ENCODE peak calls at places on chromosomes 11 and 22, in four cellular contexts. X, M, I and U are unnamed samples. For H3K4me1, the result is how much of the 10 kb centered on the place peaks cover.

GRCh38 chr11:73162196-73162740 is 20.1 kb upstream of the FCHSD2 start:
- DNase-seq in I (no peak), M (no peak), X (no peak), U (no peak)

GRCh38 chr11:31327417-31327816 is 42.1 kb downstream of the DCDC1 start:
- DNase-seq in X (no peak), I (no peak), M (no peak), U (no peak)

GRCh38 chr11:77197626-77198320 is 69.7 kb downstream of the MYO7A start:
- DNase-seq in X (no peak), M (no peak), I (peak), U (no peak)

GRCh38 chr11:64180871-64181270 is 5.1 kb upstream of the STIP1 start:
- DNase-seq in M (no peak), X (no peak), I (no peak), U (no peak)

GRCh38 chr11:3021125-3021524 is 29.0 kb upstream of the NAP1L4 start:
- DNase-seq in I (no peak), X (peak), M (no peak), U (peak)

GRCh38 chr11:72225411-72225951 is 914 bp downstream of the INPPL1 start:
- DNase-seq in I (no peak), X (peak), M (no peak), U (peak)

GRCh38 chr22:26172389-26172990 is 3.2 kb downstream of the SEZ6L start:
- DNase-seq in I (no peak), M (no peak), X (peak), U (peak)

GRCh38 chr22:36971305-36971704 is 47.9 kb downstream of the TST start:
- DNase-seq in X (no peak), M (no peak), I (no peak), U (no peak)

GRCh38 chr11:45023065-45023365 is 72.3 kb upstream of the TP53I11 start:
- DNase-seq in X (no peak), I (no peak), M (no peak), U (no peak)

GRCh38 chr11:133619973-133620372 is 87.7 kb upstream of the OPCML start:
- DNase-seq in X (no peak), M (no peak), I (no peak), U (no peak)

GRCh38 chr22:19177164-19178064 is 1.1 kb downstream of the SLC25A1 start:
- DNase-seq in M (no peak), X (no peak), I (no peak), U (no peak)

GRCh38 chr11:47099213-47099917 is 77.3 kb downstream of the ARFGAP2 start:
- DNase-seq in I (no peak), X (no peak), M (no peak), U (no peak)

GRCh38 chr22:49419661-49420060 is 408.0 kb downstream of the BRD1 start:
- DNase-seq in M (no peak), X (no peak), I (no peak), U (no peak)

DNA sequence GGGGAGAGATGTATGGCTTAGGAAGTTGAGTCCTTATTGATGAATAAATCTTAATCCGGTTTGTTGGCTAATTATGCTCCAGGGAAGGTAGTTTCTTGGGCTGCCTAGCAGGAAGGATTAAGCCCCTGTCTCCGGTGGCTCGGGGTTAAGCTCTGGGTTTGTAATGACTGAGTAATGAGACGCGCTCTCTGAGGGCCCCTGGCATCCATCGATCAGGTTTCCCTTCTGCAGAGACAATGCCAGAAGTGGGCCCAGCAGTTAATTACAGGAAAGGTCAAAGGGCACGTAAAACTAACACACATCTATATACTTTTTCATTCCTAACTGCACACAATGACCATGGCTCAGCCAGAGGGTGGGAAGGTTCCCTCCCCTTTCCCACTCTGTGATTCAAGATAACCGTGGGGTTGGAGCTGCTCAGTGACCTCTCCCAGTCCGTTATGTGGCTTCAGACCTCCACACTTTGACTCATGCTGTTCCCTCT is 16.8 kb downstream of the SCUBE1 start:
- DNase-seq in M (no peak), X (no peak), I (no peak), U (no peak)
- H3K4me1 ChIP-seq in M (under half), X (under half), I (under half), U (under half)

DNA sequence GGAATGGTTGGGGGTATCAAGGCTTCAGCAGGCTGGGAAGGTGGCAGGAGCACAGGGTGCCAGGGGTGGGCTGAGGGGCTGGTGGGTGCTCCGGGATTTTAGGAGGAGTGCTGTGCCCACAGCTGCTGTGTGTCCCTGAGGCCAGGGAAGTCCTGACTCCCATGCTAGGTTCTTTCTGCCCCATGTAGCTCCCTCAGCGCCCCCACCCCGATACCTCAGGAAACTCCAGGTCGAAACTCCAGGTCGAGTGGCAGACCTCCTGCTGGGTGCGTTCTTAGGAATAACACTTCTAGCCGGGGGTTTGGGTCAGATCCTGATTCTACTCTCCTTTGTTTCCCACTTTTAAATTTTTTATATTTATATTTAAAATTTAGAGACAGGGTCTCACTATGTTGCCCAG is 8.3 kb downstream of the AP2A2 start:
- DNase-seq in M (no peak), X (no peak), I (peak), U (no peak)
- H3K27ac ChIP-seq in M (no peak), X (no peak), I (peak), U (no peak)

GRCh38 chr11:5103066-5103465 is 33.7 kb downstream of the OR52E1 start:
- DNase-seq in I (no peak), X (no peak), M (no peak), U (no peak)
- H3K4me1 ChIP-seq in I (under half), X (under half), M (under half), U (under half)

DNA sequence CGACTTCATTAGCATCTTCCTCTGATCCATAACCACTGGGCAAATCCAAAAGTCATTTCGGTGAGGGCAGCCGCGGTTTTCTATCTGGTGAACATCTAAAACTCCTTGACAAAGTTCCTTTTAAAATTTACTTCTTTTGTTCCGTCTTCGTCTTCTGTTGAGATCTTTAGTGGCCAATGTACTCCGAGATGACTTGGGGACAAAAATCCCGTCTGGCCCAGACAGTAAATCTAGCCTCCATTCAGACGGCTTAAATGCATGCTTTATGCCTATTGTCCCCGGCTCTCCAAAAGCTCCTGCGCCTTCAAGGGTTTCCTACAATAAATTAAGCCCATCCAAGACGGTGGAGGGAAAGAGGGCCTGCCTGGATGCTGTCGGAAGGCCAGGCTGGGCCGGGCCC is 59.8 kb upstream of the MYEOV start:
- DNase-seq in M (no peak), I (no peak), X (peak), U (no peak)
- H3K27ac ChIP-seq in M (no peak), I (no peak), X (no peak), U (no peak)

GRCh38 chr11:68343761-68344256 is 31.4 kb downstream of the LRP5 start:
- DNase-seq in X (no peak), M (no peak), I (no peak), U (peak)
- H3K4me1 ChIP-seq in X (under half), M (under half), I (half or more), U (under half)

GRCh38 chr11:123547180-123547579 is 107.2 kb downstream of the SCN3B start:
- DNase-seq in I (no peak), X (no peak), M (no peak), U (no peak)

GRCh38 chr11:123543796-123544195 is 110.6 kb downstream of the SCN3B start:
- DNase-seq in I (no peak), X (no peak), M (no peak), U (no peak)

GRCh38 chr11:123546515-123546914 is 107.9 kb downstream of the SCN3B start:
- DNase-seq in X (no peak), M (no peak), I (no peak), U (no peak)

GRCh38 chr11:123545726-123546125 is 108.7 kb downstream of the SCN3B start:
- DNase-seq in X (no peak), I (no peak), M (no peak), U (no peak)

GRCh38 chr11:123544631-123545375 is 109.6 kb downstream of the SCN3B start:
- DNase-seq in X (no peak), M (no peak), I (no peak), U (no peak)
- H3K27ac ChIP-seq in X (no peak), M (no peak), I (peak), U (no peak)

GRCh38 chr11:68332186-68332585 is 19.8 kb downstream of the LRP5 start:
- DNase-seq in M (no peak), X (no peak), I (no peak), U (no peak)
- H3K4me1 ChIP-seq in M (under half), X (under half), I (half or more), U (under half)

GRCh38 chr11:10622957-10623787 is 54.7 kb upstream of the LYVE1 start:
- DNase-seq in X (no peak), M (no peak), I (peak), U (peak)

GRCh38 chr11:10623797-10624761 is 55.6 kb upstream of the LYVE1 start:
- DNase-seq in M (no peak), I (no peak), X (peak), U (no peak)

GRCh38 chr11:10625281-10625981 is 57.0 kb upstream of the LYVE1 start:
- DNase-seq in X (no peak), I (no peak), M (no peak), U (no peak)

GRCh38 chr11:10619281-10619680 is 50.8 kb upstream of the LYVE1 start:
- DNase-seq in M (no peak), I (no peak), X (no peak), U (no peak)

DNA sequence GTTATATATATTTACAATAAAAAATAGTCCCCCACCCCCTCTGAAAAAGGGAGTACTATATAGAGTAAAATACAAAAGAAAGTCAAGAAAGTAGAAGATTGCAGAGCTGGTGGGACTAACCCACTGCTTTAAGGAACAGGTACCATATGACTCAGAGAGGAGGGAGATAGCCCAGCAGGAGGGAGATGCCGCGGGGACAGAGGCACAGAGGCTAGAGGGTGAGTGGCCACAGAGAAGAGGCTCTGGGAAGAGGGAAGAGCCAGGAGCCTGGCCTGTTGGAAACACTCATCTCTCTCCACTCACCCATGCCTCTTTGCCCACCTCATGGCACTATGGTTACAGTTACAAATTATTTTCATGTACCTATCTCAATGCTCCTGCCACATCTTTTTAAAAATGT is 53.6 kb upstream of the LYVE1 start:
- DNase-seq in M (no peak), X (no peak), I (no peak), U (no peak)
- H3K27ac ChIP-seq in M (no peak), X (no peak), I (no peak), U (no peak)

DNA sequence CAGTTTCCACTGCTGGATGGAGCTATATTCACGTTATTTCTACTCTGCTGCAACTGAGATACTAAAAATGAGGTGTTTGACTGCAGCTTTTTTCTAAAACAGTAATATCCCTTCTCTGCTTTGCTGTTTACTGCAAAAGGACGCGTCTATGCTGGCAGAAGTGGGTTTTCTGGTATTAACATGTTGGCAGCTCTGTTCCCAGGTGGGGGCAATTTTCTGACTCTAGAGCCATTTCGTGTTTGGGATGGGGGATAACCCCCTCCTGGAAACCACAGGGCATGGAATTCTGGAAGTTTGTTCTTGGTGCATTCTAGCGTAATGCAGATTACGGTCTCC is 4.9 kb downstream of the GRK2 start:
- DNase-seq in X (no peak), I (no peak), M (no peak), U (no peak)
- H3K4me1 ChIP-seq in X (under half), I (half or more), M (half or more), U (half or more)

GRCh38 chr11:87726511-87726910 is 448.7 kb downstream of the RAB38 start:
- DNase-seq in M (no peak), I (no peak), X (no peak), U (no peak)
- H3K27ac ChIP-seq in M (no peak), I (no peak), X (no peak), U (no peak)